ENCODE peak calls at places on chromosomes 16 and 17, in nine cellular contexts. One of them, this sample, is unnamed.

GRCh38 chr17:50845260-50846147 is 10.1 kb downstream of the WFIKKN2 start:
- DNase-seq in body of pancreas: no peak
- DNase-seq in retina: no peak
- DNase-seq in MV-4-11: no peak
- DNase-seq in effector memory CD4-positive, alpha-beta T cell: no peak
- DNase-seq in ovary: no peak
- DNase-seq in NCI-H460: no peak
- DNase-seq in activated CD8-positive, alpha-beta memory T cell treated with anti-CD3 and anti-CD28 coated beads for 4 hours: no peak
- DNase-seq in NCI-H2081: no peak
- DNase-seq in this sample: no peak

GRCh38 chr17:64385187-64386083 is 5.2 kb downstream of the PECAM1 start:
- DNase-seq in MV-4-11: peak; percentile 95
- DNase-seq in ovary: peak; percentile 89
- DNase-seq in effector memory CD4-positive, alpha-beta T cell: no peak
- DNase-seq in NCI-H2081: no peak
- DNase-seq in retina: no peak
- DNase-seq in NCI-H460: no peak
- DNase-seq in body of pancreas: peak; percentile 30
- DNase-seq in activated CD8-positive, alpha-beta memory T cell treated with anti-CD3 and anti-CD28 coated beads for 4 hours: peak; percentile 53
- DNase-seq in this sample: no peak

GRCh38 chr17:69363488-69364210 is 36.7 kb upstream of the ABCA5 start:
- DNase-seq in MV-4-11: no peak
- DNase-seq in activated CD8-positive, alpha-beta memory T cell treated with anti-CD3 and anti-CD28 coated beads for 4 hours: no peak
- DNase-seq in ovary: no peak
- DNase-seq in effector memory CD4-positive, alpha-beta T cell: no peak
- DNase-seq in retina: no peak
- DNase-seq in body of pancreas: no peak
- DNase-seq in NCI-H460: no peak
- DNase-seq in NCI-H2081: no peak
- DNase-seq in this sample: no peak

GRCh38 chr17:7558544-7559306 is at the start of gene TNFSF13:
- DNase-seq in ovary: peak; percentile 67
- DNase-seq in activated CD8-positive, alpha-beta memory T cell treated with anti-CD3 and anti-CD28 coated beads for 4 hours: no peak
- DNase-seq in effector memory CD4-positive, alpha-beta T cell: no peak
- DNase-seq in NCI-H460: no peak
- DNase-seq in MV-4-11: peak; percentile 88
- DNase-seq in retina: no peak
- DNase-seq in body of pancreas: peak; percentile 67
- DNase-seq in NCI-H2081: no peak
- DNase-seq in this sample: no peak

GRCh38 chr17:76075364-76076099 is 951 bp downstream of the GALR2 start:
- DNase-seq in ovary: no peak
- DNase-seq in activated CD8-positive, alpha-beta memory T cell treated with anti-CD3 and anti-CD28 coated beads for 4 hours: no peak
- DNase-seq in effector memory CD4-positive, alpha-beta T cell: no peak
- DNase-seq in NCI-H460: peak; percentile 26
- DNase-seq in NCI-H2081: no peak
- DNase-seq in MV-4-11: no peak
- DNase-seq in retina: peak; percentile 63
- DNase-seq in body of pancreas: no peak
- DNase-seq in this sample: no peak

GRCh38 chr16:81127051-81127450 is 30.9 kb upstream of the GCSH start:
- DNase-seq in effector memory CD4-positive, alpha-beta T cell: no peak
- DNase-seq in body of pancreas: no peak
- DNase-seq in ovary: no peak
- DNase-seq in MV-4-11: no peak
- DNase-seq in activated CD8-positive, alpha-beta memory T cell treated with anti-CD3 and anti-CD28 coated beads for 4 hours: no peak
- DNase-seq in NCI-H460: no peak
- DNase-seq in retina: no peak
- DNase-seq in NCI-H2081: no peak
- DNase-seq in this sample: no peak

GRCh38 chr16:75458029-75458428 is 6.5 kb downstream of the TMEM170A start:
- DNase-seq in retina: no peak
- DNase-seq in body of pancreas: no peak
- DNase-seq in activated CD8-positive, alpha-beta memory T cell treated with anti-CD3 and anti-CD28 coated beads for 4 hours: no peak
- DNase-seq in NCI-H460: no peak
- DNase-seq in ovary: no peak
- DNase-seq in NCI-H2081: no peak
- DNase-seq in effector memory CD4-positive, alpha-beta T cell: no peak
- DNase-seq in MV-4-11: no peak
- DNase-seq in this sample: no peak

GRCh38 chr16:55021595-55022475 is 91.2 kb downstream of the IRX5 start:
- DNase-seq in body of pancreas: no peak
- DNase-seq in NCI-H460: peak; percentile 54
- DNase-seq in ovary: no peak
- DNase-seq in activated CD8-positive, alpha-beta memory T cell treated with anti-CD3 and anti-CD28 coated beads for 4 hours: no peak
- DNase-seq in retina: no peak
- DNase-seq in NCI-H2081: no peak
- DNase-seq in effector memory CD4-positive, alpha-beta T cell: no peak
- DNase-seq in MV-4-11: peak; percentile 70
- DNase-seq in this sample: no peak

GRCh38 chr17:51848451-51848850 is 310.1 kb downstream of the CA10 start:
- DNase-seq in NCI-H2081: no peak
- DNase-seq in effector memory CD4-positive, alpha-beta T cell: no peak
- DNase-seq in MV-4-11: no peak
- DNase-seq in activated CD8-positive, alpha-beta memory T cell treated with anti-CD3 and anti-CD28 coated beads for 4 hours: no peak
- DNase-seq in retina: no peak
- DNase-seq in body of pancreas: no peak
- DNase-seq in ovary: no peak
- DNase-seq in NCI-H460: no peak
- DNase-seq in this sample: no peak

GRCh38 chr16:19881028-19881427 is 3.6 kb downstream of the GPRC5B start:
- DNase-seq in activated CD8-positive, alpha-beta memory T cell treated with anti-CD3 and anti-CD28 coated beads for 4 hours: no peak
- DNase-seq in retina: no peak
- DNase-seq in effector memory CD4-positive, alpha-beta T cell: no peak
- DNase-seq in ovary: no peak
- DNase-seq in body of pancreas: no peak
- DNase-seq in NCI-H460: no peak
- DNase-seq in MV-4-11: no peak
- DNase-seq in NCI-H2081: no peak
- DNase-seq in this sample: no peak

GRCh38 chr17:82435103-82435502 is 15.4 kb downstream of the CYBC1 start:
- DNase-seq in effector memory CD4-positive, alpha-beta T cell: no peak
- DNase-seq in NCI-H2081: no peak
- DNase-seq in MV-4-11: no peak
- DNase-seq in activated CD8-positive, alpha-beta memory T cell treated with anti-CD3 and anti-CD28 coated beads for 4 hours: no peak
- DNase-seq in body of pancreas: no peak
- DNase-seq in ovary: no peak
- DNase-seq in retina: no peak
- DNase-seq in NCI-H460: no peak
- DNase-seq in this sample: no peak

GRCh38 chr17:5014357-5014756 is 16.6 kb downstream of the KIF1C start:
- DNase-seq in body of pancreas: no peak
- DNase-seq in NCI-H460: no peak
- DNase-seq in MV-4-11: no peak
- DNase-seq in activated CD8-positive, alpha-beta memory T cell treated with anti-CD3 and anti-CD28 coated beads for 4 hours: no peak
- DNase-seq in retina: no peak
- DNase-seq in effector memory CD4-positive, alpha-beta T cell: no peak
- DNase-seq in ovary: no peak
- DNase-seq in NCI-H2081: no peak
- DNase-seq in this sample: no peak

GRCh38 chr16:47732122-47732805 is 271.1 kb downstream of the PHKB start:
- DNase-seq in body of pancreas: no peak
- DNase-seq in activated CD8-positive, alpha-beta memory T cell treated with anti-CD3 and anti-CD28 coated beads for 4 hours: no peak
- DNase-seq in NCI-H2081: no peak
- DNase-seq in effector memory CD4-positive, alpha-beta T cell: no peak
- DNase-seq in ovary: no peak
- DNase-seq in NCI-H460: no peak
- DNase-seq in retina: no peak
- DNase-seq in MV-4-11: peak; percentile 80
- DNase-seq in this sample: no peak

GRCh38 chr17:77363821-77364361 is 223.1 kb downstream of the SEC14L1 start:
- DNase-seq in ovary: peak; percentile 90
- DNase-seq in NCI-H2081: no peak
- DNase-seq in activated CD8-positive, alpha-beta memory T cell treated with anti-CD3 and anti-CD28 coated beads for 4 hours: no peak
- DNase-seq in MV-4-11: no peak
- DNase-seq in effector memory CD4-positive, alpha-beta T cell: no peak
- DNase-seq in NCI-H460: no peak
- DNase-seq in retina: peak; percentile 25
- DNase-seq in body of pancreas: peak; percentile 55
- DNase-seq in this sample: no peak

GRCh38 chr17:77558846-77559626 is 399.5 kb upstream of the TNRC6C start:
- DNase-seq in body of pancreas: no peak
- DNase-seq in ovary: no peak
- DNase-seq in MV-4-11: no peak
- DNase-seq in effector memory CD4-positive, alpha-beta T cell: no peak
- DNase-seq in NCI-H460: no peak
- DNase-seq in retina: no peak
- DNase-seq in NCI-H2081: no peak
- DNase-seq in activated CD8-positive, alpha-beta memory T cell treated with anti-CD3 and anti-CD28 coated beads for 4 hours: no peak
- DNase-seq in this sample: no peak

GRCh38 chr16:12617401-12617819 is 186.3 kb downstream of the CPPED1 start:
- DNase-seq in ovary: no peak
- DNase-seq in MV-4-11: no peak
- DNase-seq in effector memory CD4-positive, alpha-beta T cell: no peak
- DNase-seq in body of pancreas: no peak
- DNase-seq in retina: no peak
- DNase-seq in activated CD8-positive, alpha-beta memory T cell treated with anti-CD3 and anti-CD28 coated beads for 4 hours: no peak
- DNase-seq in NCI-H460: no peak
- DNase-seq in NCI-H2081: no peak
- DNase-seq in this sample: no peak

GRCh38 chr16:53031323-53031942 is 21.3 kb downstream of the CHD9NB start:
- DNase-seq in effector memory CD4-positive, alpha-beta T cell: no peak
- DNase-seq in ovary: no peak
- DNase-seq in NCI-H460: no peak
- DNase-seq in retina: no peak
- DNase-seq in activated CD8-positive, alpha-beta memory T cell treated with anti-CD3 and anti-CD28 coated beads for 4 hours: no peak
- DNase-seq in MV-4-11: no peak
- DNase-seq in body of pancreas: no peak
- DNase-seq in NCI-H2081: no peak
- DNase-seq in this sample: no peak

GRCh38 chr17:4566785-4567184 is 6.4 kb upstream of the GGT6 start:
- DNase-seq in NCI-H2081: peak; percentile 58
- DNase-seq in activated CD8-positive, alpha-beta memory T cell treated with anti-CD3 and anti-CD28 coated beads for 4 hours: no peak
- DNase-seq in effector memory CD4-positive, alpha-beta T cell: peak; percentile 10
- DNase-seq in NCI-H460: peak; percentile 68
- DNase-seq in retina: peak; percentile 79
- DNase-seq in body of pancreas: peak; percentile 71
- DNase-seq in MV-4-11: peak; percentile 30
- DNase-seq in ovary: no peak
- DNase-seq in this sample: no peak